ENCODE peak calls at places on chromosome X, in five cellular contexts. D is stimulated activated CD4-positive, alpha-beta T cell treated with anti-CD3 and anti-CD28 coated beads, Interleukin-4, amount 100 ng/mL, for 1 hour; Z is K562; B is T-helper 9 cell; L is iris pigment epithelial cell. I is an unnamed sample.
A peak's percentile ranks its signal among the peaks of the same experiment; 100 is the strongest.

GRCh38 chrX:72532371-72532770 is 40.3 kb downstream of the HDAC8 start:
- DNase-seq in D (no peak), Z (no peak), B (no peak), L (peak; percentile 47), I (no peak)

GRCh38 chrX:151703487-151703886 is 8.2 kb downstream of the PRRG3 start:
- DNase-seq in D (no peak), Z (no peak), B (no peak), L (no peak), I (no peak)

GRCh38 chrX:1582686-1583437 is 8.5 kb upstream of the AKAP17A start:
- DNase-seq in D (peak; percentile 56), Z (peak; percentile 17), B (no peak), L (peak; percentile 26), I (no peak)

GRCh38 chrX:68833855-68834331 is 5.1 kb downstream of the EFNB1 start:
- DNase-seq in D (no peak), Z (no peak), B (no peak), L (no peak), I (peak; percentile 20)

GRCh38 chrX:33725556-33726232 is 406.4 kb downstream of the FAM47A start:
- DNase-seq in D (no peak), Z (no peak), B (no peak), L (peak; percentile 54), I (no peak)

GRCh38 chrX:46642145-46642544 is 68.6 kb downstream of the CHST7 start:
- DNase-seq in D (no peak), Z (no peak), B (no peak), L (no peak), I (no peak)

GRCh38 chrX:47854474-47854873 is 17.8 kb downstream of the ZNF81 start:
- DNase-seq in D (peak; percentile 13), Z (no peak), B (no peak), L (peak; percentile 35), I (no peak)

GRCh38 chrX:45508459-45508858 is 307.8 kb upstream of the DIPK2B start:
- DNase-seq in D (no peak), Z (no peak), B (no peak), L (no peak), I (no peak)